ENCODE peak calls at places on chromosome 15, in six cellular contexts. G is GM12878, Z is upper lobe of left lung, Y is K562, F is A549, U is HepG2. W is an unnamed sample.

GRCh38 chr15:64156652-64157331 is 5.3 kb downstream of the SNX22 start:
- ATAC-seq in G (no peak), Z (no peak), Y (no peak), F (no peak), U (no peak), W (no peak)

GRCh38 chr15:70195808-70196304 is 98.1 kb upstream of the TLE3 start:
- ATAC-seq in G (no peak), Z (peak; percentile 76), Y (peak; percentile 51), F (no peak), U (peak; percentile 59), W (peak; percentile 93)

GRCh38 chr15:94665687-94666441 is 434.5 kb downstream of the MCTP2 start:
- ATAC-seq in G (no peak), Z (no peak), Y (no peak), F (no peak), U (no peak), W (no peak)

GRCh38 chr15:67992834-67993233 is 61.3 kb upstream of the PIAS1 start:
- ATAC-seq in G (no peak), Z (no peak), Y (peak; percentile 54), F (no peak), U (no peak), W (no peak)

GRCh38 chr15:48393650-48394049 is 62.4 kb downstream of the DUT start:
- ATAC-seq in G (no peak), Z (peak; percentile 5), Y (no peak), F (no peak), U (no peak), W (no peak)

GRCh38 chr15:99619712-99620111 is 53.9 kb downstream of the MEF2A start:
- ATAC-seq in G (no peak), Z (no peak), Y (no peak), F (no peak), U (peak; percentile 49), W (peak; percentile 61)

GRCh38 chr15:31328425-31328998 is 1.9 kb downstream of the KLF13 start:
- ATAC-seq in G (peak; percentile 3), Z (no peak), Y (peak; percentile 10), F (no peak), U (peak; percentile 8), W (no peak)

GRCh38 chr15:68414591-68414990 is 17.4 kb downstream of the ITGA11 start:
- ATAC-seq in G (no peak), Z (no peak), Y (no peak), F (no peak), U (no peak), W (no peak)

GRCh38 chr15:62050118-62050517 is 10.1 kb downstream of the VPS13C start:
- ATAC-seq in G (no peak), Z (no peak), Y (peak; percentile 80), F (no peak), U (no peak), W (no peak)

GRCh38 chr15:59166601-59167265 is 39.9 kb upstream of the LDHAL6B start:
- ATAC-seq in G (no peak), Z (peak; percentile 19), Y (no peak), F (no peak), U (no peak), W (no peak)

GRCh38 chr15:99251436-99251821 is at the start of gene LRRC28:
- ATAC-seq in G (no peak), Z (no peak), Y (peak; percentile 73), F (peak; percentile 86), U (peak; percentile 89), W (peak; percentile 60)

GRCh38 chr15:99058421-99058870 is 46.4 kb upstream of the SYNM start:
- ATAC-seq in G (peak; percentile 5), Z (no peak), Y (peak; percentile 40), F (no peak), U (no peak), W (peak; percentile 32)

GRCh38 chr15:73792429-73792828 is 39.3 kb upstream of the INSYN1 start:
- ATAC-seq in G (no peak), Z (no peak), Y (no peak), F (no peak), U (peak; percentile 39), W (no peak)

GRCh38 chr15:38504680-38505467 is 50.9 kb downstream of the FAM98B start:
- ATAC-seq in G (no peak), Z (no peak), Y (no peak), F (no peak), U (no peak), W (no peak)

GRCh38 chr15:51076142-51076897 is 18.4 kb downstream of the TNFAIP8L3 start:
- ATAC-seq in G (peak; percentile 41), Z (no peak), Y (no peak), F (no peak), U (no peak), W (no peak)

GRCh38 chr15:48683991-48684765 is 38.7 kb upstream of the FBN1 start:
- ATAC-seq in G (no peak), Z (no peak), Y (no peak), F (no peak), U (no peak), W (no peak)

GRCh38 chr15:26772588-26773484 is at the start of gene GABRB3:
- ATAC-seq in G (no peak), Z (no peak), Y (no peak), F (peak; percentile 77), U (peak; percentile 57), W (peak; percentile 60)

GRCh38 chr15:42057744-42058646 is 36.4 kb downstream of the PLA2G4D start:
- ATAC-seq in G (no peak), Z (no peak), Y (no peak), F (peak; percentile 12), U (no peak), W (no peak)

GRCh38 chr15:72058590-72058989 is 59.4 kb downstream of the MYO9A start:
- ATAC-seq in G (no peak), Z (no peak), Y (no peak), F (no peak), U (no peak), W (no peak)

GRCh38 chr15:39788108-39788507 is 5.5 kb upstream of the FSIP1 start:
- ATAC-seq in G (peak; percentile 73), Z (no peak), Y (no peak), F (no peak), U (no peak), W (no peak)

GRCh38 chr15:39788800-39789565 is 6.3 kb upstream of the FSIP1 start:
- ATAC-seq in G (no peak), Z (no peak), Y (no peak), F (no peak), U (no peak), W (no peak)

GRCh38 chr15:39792025-39792893 is 9.6 kb upstream of the FSIP1 start:
- ATAC-seq in G (no peak), Z (no peak), Y (no peak), F (no peak), U (no peak), W (no peak)

GRCh38 chr15:39787479-39787878 is 4.8 kb upstream of the FSIP1 start:
- ATAC-seq in G (no peak), Z (no peak), Y (no peak), F (no peak), U (peak; percentile 84), W (no peak)

GRCh38 chr15:39789736-39790135 is 7.1 kb upstream of the FSIP1 start:
- ATAC-seq in G (no peak), Z (no peak), Y (no peak), F (no peak), U (no peak), W (no peak)
- TF ChIP-seq EP300 in G (no peak), Z (no peak), Y (no peak), F (no peak), U (no peak), W (no peak)

GRCh38 chr15:66387176-66388056 is 704 bp downstream of the MAP2K1 start:
- ATAC-seq in G (peak; percentile 40), Z (peak; percentile 58), Y (peak; percentile 63), F (peak; percentile 70), U (peak; percentile 74), W (peak; percentile 34)
- TF ChIP-seq POLR2A in G (no peak), Z (no peak), Y (no peak), F (no peak), U (no peak), W (no peak)

GRCh38 chr15:92915766-92916435 is 15.8 kb downstream of the CHD2 start:
- ATAC-seq in G (no peak), Z (no peak), Y (no peak), F (no peak), U (no peak), W (no peak)

GRCh38 chr15:92920595-92921169 is 20.6 kb downstream of the CHD2 start:
- ATAC-seq in G (no peak), Z (no peak), Y (no peak), F (no peak), U (no peak), W (no peak)

GRCh38 chr15:92914768-92915221 is 14.7 kb downstream of the CHD2 start:
- ATAC-seq in G (peak; percentile 76), Z (no peak), Y (peak; percentile 10), F (peak; percentile 77), U (peak; percentile 7), W (no peak)

GRCh38 chr15:92921215-92922131 is 21.3 kb downstream of the CHD2 start:
- ATAC-seq in G (peak; percentile 52), Z (peak; percentile 71), Y (peak; percentile 18), F (peak; percentile 44), U (no peak), W (no peak)

DNA sequence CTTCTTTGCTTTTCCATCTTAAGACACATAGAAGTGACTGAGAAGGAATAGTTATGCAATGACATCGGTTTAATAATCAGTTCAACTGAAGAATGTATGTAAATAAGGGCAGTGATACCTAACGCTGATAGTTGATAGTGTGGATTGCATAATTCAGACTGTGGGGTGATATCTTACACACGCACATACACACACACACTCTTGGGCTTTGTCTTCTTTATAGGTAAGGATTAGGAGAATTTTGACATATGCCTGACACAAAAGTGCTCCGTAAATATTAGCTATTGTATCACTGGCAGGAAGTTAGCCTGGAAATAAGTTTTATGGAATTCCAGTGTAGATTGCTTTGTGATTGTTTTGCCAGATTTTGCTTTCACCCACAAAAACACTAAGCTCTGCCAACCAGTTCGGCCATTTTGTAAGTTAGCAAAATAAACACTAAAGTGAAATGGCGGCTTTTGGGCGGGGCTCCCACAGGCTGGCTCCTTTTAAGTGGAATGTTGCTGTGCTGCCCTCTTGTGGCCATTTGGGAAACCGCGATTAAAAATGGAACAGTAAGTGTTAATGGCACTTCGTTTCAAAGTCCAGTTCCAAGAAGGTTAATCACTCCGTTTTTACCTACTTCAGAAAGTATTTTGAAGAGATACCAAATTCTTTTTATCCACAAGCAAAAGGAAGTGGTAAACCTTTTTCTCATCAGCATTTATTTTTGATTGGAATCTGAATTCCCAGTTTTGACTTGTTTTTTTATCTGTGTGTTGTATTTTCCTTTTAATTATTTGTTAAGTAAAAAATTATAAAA is 17.7 kb downstream of the CHD2 start:
- ATAC-seq in G (peak; percentile 52), Z (peak; percentile 88), Y (peak; percentile 70), F (peak; percentile 55), U (peak; percentile 39), W (peak; percentile 75)
- TF ChIP-seq EP300 in G (no peak), Z (peak; percentile 63), Y (peak; percentile 51), F (no peak), U (no peak), W (no peak)

GRCh38 chr15:75620043-75620775 is 5.3 kb downstream of the SNUPN start:
- ATAC-seq in G (no peak), Z (no peak), Y (no peak), F (no peak), U (no peak), W (peak; percentile 55)

GRCh38 chr15:75622505-75622904 is 3.0 kb downstream of the SNUPN start:
- ATAC-seq in G (no peak), Z (no peak), Y (no peak), F (no peak), U (no peak), W (no peak)

GRCh38 chr15:75620776-75621536 is 4.6 kb downstream of the SNUPN start:
- ATAC-seq in G (no peak), Z (peak; percentile 79), Y (no peak), F (no peak), U (no peak), W (peak; percentile 79)

GRCh38 chr15:75625542-75626347 is at the start of gene SNUPN:
- ATAC-seq in G (peak; percentile 91), Z (peak; percentile 95), Y (peak; percentile 91), F (peak; percentile 95), U (peak; percentile 91), W (peak; percentile 94)
- TF ChIP-seq POLR2A in G (peak; percentile 87), Z (peak; percentile 33), Y (peak; percentile 92), F (peak; percentile 90), U (peak; percentile 45), W (no peak)